ENCODE peak calls at places on chromosomes 4 and X, in seven cellular contexts. S is CD14-positive monocyte, W is anterior cingulate cortex, U is activated T-cell treated with anti-CD3 and anti-CD28 coated beads for 1 hour, I is nucleus accumbens, P is fibroblast of pulmonary artery, C is GM12864. F is an unnamed sample.

GRCh38 chr4:51894246-51894645 is 51.3 kb downstream of the DCUN1D4 start:
- DNase-seq in S (no peak), W (no peak), U (no peak), I (no peak), P (peak; percentile 38), C (no peak), F (no peak)

GRCh38 chr4:183071222-183071621 is 27.8 kb upstream of the WWC2 start:
- DNase-seq in S (no peak), W (no peak), U (no peak), I (no peak), P (no peak), C (no peak), F (no peak)

GRCh38 chr4:33592701-33593100 is 2651.6 kb downstream of the ARAP2 start:
- DNase-seq in S (no peak), W (no peak), U (no peak), I (no peak), P (peak; percentile 8), C (no peak), F (no peak)

GRCh38 chr4:123788577-123788976 is 392.0 kb downstream of the SPRY1 start:
- DNase-seq in S (no peak), W (no peak), U (no peak), I (no peak), P (peak; percentile 45), C (no peak), F (no peak)

GRCh38 chr4:38967260-38968095 is 64.7 kb downstream of the TMEM156 start:
- DNase-seq in S (no peak), W (no peak), U (no peak), I (no peak), P (peak; percentile 97), C (no peak), F (peak; percentile 96)

GRCh38 chr4:34148322-34148908 is 2095.9 kb downstream of the ARAP2 start:
- DNase-seq in S (no peak), W (no peak), U (no peak), I (no peak), P (no peak), C (no peak), F (no peak)

GRCh38 chrX:116657071-116657470 is 194.3 kb upstream of the CT83 start:
- DNase-seq in S (no peak), W (no peak), U (no peak), I (no peak), P (no peak), C (no peak), F (no peak)

GRCh38 chr4:48093949-48094550 is 40.0 kb downstream of the TXK start:
- DNase-seq in S (no peak), W (no peak), U (no peak), I (no peak), P (peak; percentile 31), C (no peak), F (no peak)

GRCh38 chr4:29853843-29854242 is 866.3 kb upstream of the PCDH7 start:
- DNase-seq in S (no peak), W (no peak), U (no peak), I (no peak), P (no peak), C (no peak), F (no peak)

GRCh38 chrX:37871626-37872302 is 24.4 kb upstream of the DYNLT3 start:
- DNase-seq in S (no peak), W (no peak), U (no peak), I (no peak), P (peak; percentile 79), C (no peak), F (peak; percentile 65)

GRCh38 chr4:78205601-78206000 is 148.5 kb downstream of the FRAS1 start:
- DNase-seq in S (no peak), W (no peak), U (no peak), I (no peak), P (no peak), C (no peak), F (no peak)

GRCh38 chr4:88953400-88953799 is 103.6 kb downstream of the FAM13A start:
- DNase-seq in S (no peak), W (no peak), U (no peak), I (no peak), P (peak; percentile 36), C (no peak), F (no peak)

GRCh38 chrX:101595739-101596419 is 21.9 kb downstream of the ARMCX6 start:
- DNase-seq in S (no peak), W (no peak), U (peak; percentile 3), I (no peak), P (peak; percentile 81), C (peak; percentile 62), F (peak; percentile 46)

GRCh38 chr4:168999836-169000235 is 10.2 kb downstream of the CBR4 start:
- DNase-seq in S (no peak), W (no peak), U (no peak), I (no peak), P (no peak), C (no peak), F (no peak)

GRCh38 chr4:1116837-1117236 is 3.5 kb upstream of the RNF212 start:
- DNase-seq in S (no peak), W (no peak), U (no peak), I (no peak), P (no peak), C (no peak), F (no peak)

GRCh38 chrX:110156167-110156754 is 153.3 kb downstream of the TMEM164 start:
- DNase-seq in S (no peak), W (no peak), U (no peak), I (no peak), P (no peak), C (no peak), F (no peak)

GRCh38 chrX:72128881-72129280 is 2.8 kb downstream of the RTL5 start:
- DNase-seq in S (no peak), W (no peak), U (no peak), I (no peak), P (peak; percentile 16), C (no peak), F (no peak)

GRCh38 chrX:46954716-46955115 is 42.5 kb downstream of the JADE3 start:
- DNase-seq in S (no peak), W (no peak), U (no peak), I (no peak), P (no peak), C (no peak), F (no peak)

GRCh38 chrX:12319012-12319519 is 180.8 kb downstream of the FRMPD4 start:
- DNase-seq in S (no peak), W (no peak), U (no peak), I (no peak), P (no peak), C (no peak), F (no peak)

GRCh38 chr4:152479428-152480026 is 56.4 kb downstream of the FBXW7 start:
- DNase-seq in S (no peak), W (no peak), U (no peak), I (no peak), P (peak; percentile 93), C (no peak), F (no peak)

GRCh38 chrX:104972737-104973136 is 247.8 kb downstream of the TEX13A start:
- DNase-seq in S (no peak), W (no peak), U (no peak), I (no peak), P (no peak), C (no peak), F (no peak)

GRCh38 chrX:109856974-109857373 is 123.9 kb upstream of the ACSL4 start:
- DNase-seq in S (no peak), W (no peak), U (no peak), I (no peak), P (peak; percentile 58), C (no peak), F (no peak)

GRCh38 chr4:156778606-156779005 is 193.0 kb downstream of the PDGFC start:
- DNase-seq in S (no peak), W (no peak), U (no peak), I (no peak), P (peak; percentile 89), C (no peak), F (peak; percentile 71)

GRCh38 chrX:154486052-154486395 is 391 bp downstream of the UBL4A start:
- DNase-seq in S (no peak), W (no peak), U (no peak), I (no peak), P (no peak), C (no peak), F (no peak)

GRCh38 chr4:110309686-110310085 is 111.3 kb upstream of the ELOVL6 start:
- DNase-seq in S (no peak), W (no peak), U (no peak), I (no peak), P (peak; percentile 4), C (no peak), F (no peak)

GRCh38 chrX:22748093-22748999 is 251.4 kb upstream of the DDX53 start:
- DNase-seq in S (no peak), W (peak; percentile 6), U (peak; percentile 3), I (peak; percentile 17), P (peak; percentile 53), C (no peak), F (no peak)

GRCh38 chrX:139126493-139126892 is 404.0 kb upstream of the F9 start:
- DNase-seq in S (no peak), W (no peak), U (no peak), I (no peak), P (no peak), C (peak; percentile 4), F (no peak)

GRCh38 chrX:136546369-136546768 is 14.4 kb downstream of the VGLL1 start:
- DNase-seq in S (no peak), W (no peak), U (no peak), I (no peak), P (no peak), C (no peak), F (no peak)

GRCh38 chr4:184273166-184274147 is 55.8 kb upstream of the ENPP6 start:
- DNase-seq in S (no peak), W (no peak), U (no peak), I (no peak), P (no peak), C (no peak), F (no peak)

GRCh38 chr4:139175647-139176298 is 1.2 kb downstream of the ELF2 start:
- DNase-seq in S (no peak), W (no peak), U (no peak), I (no peak), P (peak; percentile 55), C (no peak), F (no peak)

GRCh38 chrX:109952985-109953905 is 49.7 kb upstream of the TMEM164 start:
- DNase-seq in S (no peak), W (no peak), U (no peak), I (no peak), P (peak; percentile 37), C (no peak), F (no peak)

GRCh38 chrX:107978707-107979307 is 3.4 kb downstream of the TEX13B start:
- DNase-seq in S (no peak), W (no peak), U (no peak), I (no peak), P (peak; percentile 55), C (no peak), F (peak; percentile 1)

GRCh38 chrX:40360557-40360956 is 220.2 kb upstream of the ATP6AP2 start:
- DNase-seq in S (no peak), W (no peak), U (no peak), I (no peak), P (no peak), C (no peak), F (no peak)

GRCh38 chrX:69158166-69159040 is 6.8 kb downstream of the PJA1 start:
- DNase-seq in S (no peak), W (no peak), U (peak; percentile 22), I (no peak), P (peak; percentile 85), C (no peak), F (peak; percentile 48)

F was measured in AG04450.